ENCODE peak calls at places on chromosomes 7 and 10, in nine cellular contexts. F is NCI-H2081; Z is cardiac muscle cell; Q is tibial artery; U is aorta; N is activated T-helper 1 cell treated with anti-CD3 and anti-CD28 coated beads, Interleukin-2, amount 50 U/mL, for 16 hours; V is AG10803; A is HEK293T; O is renal cortical epithelial cell. K is an unnamed sample.

GRCh38 chr10:131766096-131766495 is 134.7 kb upstream of the PPP2R2D start:
- DNase-seq in F (no peak), V (no peak), O (no peak), Q (peak), U (no peak), N (no peak), Z (no peak), A (no peak), K (no peak)

GRCh38 chr7:45163692-45164052 is 6.1 kb downstream of the RAMP3 start:
- DNase-seq in N (no peak), V (no peak), U (peak), Q (no peak), O (no peak), F (no peak), Z (no peak), A (no peak), K (no peak)

GRCh38 chr10:58106211-58107035 is 161.3 kb downstream of the IPMK start:
- DNase-seq in O (no peak), A (no peak), V (no peak), Q (no peak), F (no peak), Z (no peak), U (no peak), N (no peak), K (no peak)

GRCh38 chr7:7719235-7719634 is 828 bp upstream of the RPA3 start:
- DNase-seq in O (peak), V (peak), Q (no peak), A (no peak), F (peak), Z (peak), N (peak), U (no peak), K (no peak)

GRCh38 chr10:79162022-79162421 is 93.3 kb downstream of the ZMIZ1 start:
- DNase-seq in V (no peak), F (no peak), Z (no peak), A (no peak), O (no peak), Q (no peak), U (no peak), N (no peak), K (no peak)

GRCh38 chr10:7189909-7190308 is 220.9 kb downstream of the SFMBT2 start:
- DNase-seq in Q (no peak), O (no peak), N (no peak), U (no peak), Z (no peak), A (no peak), F (no peak), V (no peak), K (no peak)

GRCh38 chr7:24573008-24573553 is at the start of gene PALS2:
- DNase-seq in U (peak), Q (peak), F (peak), Z (peak), A (peak), O (peak), V (peak), N (peak), K (no peak)

GRCh38 chr10:81248846-81249245 is 626.1 kb upstream of the NRG3 start:
- DNase-seq in Q (no peak), N (no peak), V (no peak), O (peak), Z (no peak), A (no peak), F (no peak), U (no peak), K (no peak)

GRCh38 chr10:102410427-102411073 is 8.0 kb downstream of the PSD start:
- DNase-seq in A (no peak), Q (no peak), Z (peak), U (no peak), N (no peak), O (no peak), V (no peak), F (no peak), K (no peak)

GRCh38 chr10:97327348-97328294 is 6.9 kb downstream of the FRAT2 start:
- DNase-seq in Q (no peak), O (no peak), N (no peak), F (no peak), U (no peak), Z (no peak), A (no peak), V (no peak), K (no peak)

GRCh38 chr10:127424594-127425264 is 124.4 kb upstream of the NPS start:
- DNase-seq in O (no peak), Q (no peak), A (no peak), U (no peak), F (no peak), V (peak), Z (peak), N (no peak), K (no peak)

GRCh38 chr7:84701524-84702306 is 485.1 kb downstream of the SEMA3D start:
- DNase-seq in U (no peak), V (peak), Q (peak), F (no peak), O (peak), N (no peak), Z (peak), A (peak), K (no peak)

GRCh38 chr10:3071405-3072198 is 4.3 kb downstream of the PFKP start:
- DNase-seq in O (peak), N (no peak), V (peak), Q (no peak), F (no peak), Z (peak), U (no peak), A (no peak), K (no peak)

GRCh38 chr7:129853661-129854268 is 99.0 kb downstream of the UBE2H start:
- DNase-seq in Q (no peak), Z (peak), O (peak), F (no peak), N (no peak), V (no peak), U (no peak), A (no peak), K (no peak)

GRCh38 chr7:102042016-102042656 is 224.7 kb downstream of the CUX1 start:
- DNase-seq in N (no peak), Z (peak), U (no peak), A (no peak), Q (peak), V (peak), F (no peak), O (peak), K (no peak)

GRCh38 chr10:19347592-19347991 is 299.0 kb downstream of the MALRD1 start:
- DNase-seq in N (no peak), A (peak), Q (no peak), V (no peak), F (no peak), U (no peak), O (no peak), Z (peak), K (no peak)

GRCh38 chr10:28906011-28906411 is 228.7 kb downstream of the BAMBI start:
- DNase-seq in F (no peak), O (no peak), V (no peak), N (no peak), Z (no peak), U (no peak), A (no peak), Q (no peak), K (no peak)

GRCh38 chr10:51786016-51786683 is 86.8 kb upstream of the CSTF2T start:
- DNase-seq in Z (no peak), U (no peak), F (no peak), Q (no peak), N (no peak), O (no peak), V (no peak), A (no peak), K (no peak)

GRCh38 chr10:131778385-131778784 is 122.4 kb upstream of the PPP2R2D start:
- DNase-seq in Z (no peak), Q (peak), V (no peak), O (no peak), U (no peak), F (no peak), N (no peak), A (no peak), K (no peak)

GRCh38 chr7:151276651-151277590 is 28.4 kb upstream of the SMARCD3 start:
- DNase-seq in N (peak), Z (peak), U (peak), Q (no peak), O (peak), V (peak), F (peak), A (peak), K (no peak)

GRCh38 chr10:71975891-71976725 is 11.9 kb downstream of the CHST3 start:
- DNase-seq in A (no peak), Z (peak), F (no peak), V (peak), O (peak), N (no peak), U (peak), Q (peak), K (no peak)

K was measured in CD14-positive monocyte.